ENCODE peak calls at places on chromosomes 13 and 19, in seven cellular contexts. One of them, this sample, is unnamed.

GRCh38 chr19:50669319-50670101 is 20.3 kb downstream of the C19orf81 start:
- DNase-seq in breast epithelium: no peak
- DNase-seq in sigmoid colon: no peak
- DNase-seq in vagina: no peak
- DNase-seq in suprapubic skin: no peak
- DNase-seq in upper lobe of left lung: no peak
- DNase-seq in endothelial cell of umbilical vein: peak; percentile 31
- DNase-seq in this sample: no peak

GRCh38 chr13:75308222-75308621 is 173.7 kb downstream of the TBC1D4 start:
- DNase-seq in upper lobe of left lung: no peak
- DNase-seq in vagina: no peak
- DNase-seq in suprapubic skin: no peak
- DNase-seq in sigmoid colon: no peak
- DNase-seq in endothelial cell of umbilical vein: no peak
- DNase-seq in breast epithelium: no peak
- DNase-seq in this sample: no peak

GRCh38 chr19:16340092-16340491 is 15.5 kb downstream of the KLF2 start:
- DNase-seq in vagina: no peak
- DNase-seq in endothelial cell of umbilical vein: no peak
- DNase-seq in upper lobe of left lung: no peak
- DNase-seq in sigmoid colon: no peak
- DNase-seq in suprapubic skin: no peak
- DNase-seq in breast epithelium: no peak
- DNase-seq in this sample: no peak

GRCh38 chr13:112907916-112908315 is 61.1 kb upstream of the MCF2L start:
- DNase-seq in upper lobe of left lung: no peak
- DNase-seq in vagina: no peak
- DNase-seq in endothelial cell of umbilical vein: no peak
- DNase-seq in breast epithelium: peak; percentile 42
- DNase-seq in sigmoid colon: peak; percentile 34
- DNase-seq in suprapubic skin: peak; percentile 60
- DNase-seq in this sample: no peak

GRCh38 chr19:38134538-38135149 is 89.4 kb downstream of the DPF1 start:
- DNase-seq in endothelial cell of umbilical vein: peak; percentile 28
- DNase-seq in vagina: no peak
- DNase-seq in sigmoid colon: no peak
- DNase-seq in suprapubic skin: no peak
- DNase-seq in upper lobe of left lung: no peak
- DNase-seq in breast epithelium: no peak
- DNase-seq in this sample: no peak

GRCh38 chr13:110326263-110326904 is 19.3 kb downstream of the COL4A2 start:
- DNase-seq in endothelial cell of umbilical vein: no peak
- DNase-seq in sigmoid colon: no peak
- DNase-seq in suprapubic skin: no peak
- DNase-seq in vagina: no peak
- DNase-seq in upper lobe of left lung: no peak
- DNase-seq in breast epithelium: no peak
- DNase-seq in this sample: no peak

GRCh38 chr19:36009633-36010379 is 1.2 kb upstream of the SYNE4 start:
- DNase-seq in suprapubic skin: no peak
- DNase-seq in sigmoid colon: no peak
- DNase-seq in vagina: no peak
- DNase-seq in endothelial cell of umbilical vein: no peak
- DNase-seq in breast epithelium: no peak
- DNase-seq in upper lobe of left lung: peak; percentile 61
- DNase-seq in this sample: no peak

GRCh38 chr13:29937836-29938235 is 87.4 kb upstream of the UBL3 start:
- DNase-seq in endothelial cell of umbilical vein: no peak
- DNase-seq in sigmoid colon: no peak
- DNase-seq in breast epithelium: no peak
- DNase-seq in upper lobe of left lung: no peak
- DNase-seq in suprapubic skin: no peak
- DNase-seq in vagina: no peak
- DNase-seq in this sample: no peak

GRCh38 chr13:99812611-99813010 is 159.0 kb downstream of the ZIC5 start:
- DNase-seq in endothelial cell of umbilical vein: no peak
- DNase-seq in breast epithelium: no peak
- DNase-seq in suprapubic skin: no peak
- DNase-seq in vagina: no peak
- DNase-seq in sigmoid colon: no peak
- DNase-seq in upper lobe of left lung: no peak
- DNase-seq in this sample: no peak

GRCh38 chr13:99005609-99006008 is 27.7 kb upstream of the DOCK9 start:
- DNase-seq in vagina: no peak
- DNase-seq in upper lobe of left lung: no peak
- DNase-seq in breast epithelium: no peak
- DNase-seq in endothelial cell of umbilical vein: no peak
- DNase-seq in suprapubic skin: no peak
- DNase-seq in sigmoid colon: no peak
- DNase-seq in this sample: no peak

GRCh38 chr13:110308377-110309158 is 1.5 kb downstream of the COL4A2 start:
- DNase-seq in vagina: no peak
- DNase-seq in endothelial cell of umbilical vein: peak; percentile 62
- DNase-seq in sigmoid colon: peak; percentile 85
- DNase-seq in upper lobe of left lung: no peak
- DNase-seq in suprapubic skin: peak; percentile 72
- DNase-seq in breast epithelium: no peak
- DNase-seq in this sample: no peak

GRCh38 chr19:28556371-28556770 is 656.6 kb downstream of the UQCRFS1 start:
- DNase-seq in vagina: peak; percentile 67
- DNase-seq in sigmoid colon: no peak
- DNase-seq in suprapubic skin: no peak
- DNase-seq in upper lobe of left lung: no peak
- DNase-seq in endothelial cell of umbilical vein: no peak
- DNase-seq in breast epithelium: no peak
- DNase-seq in this sample: no peak
- TF ChIP-seq POLR2A in vagina: no peak
- TF ChIP-seq POLR2A in sigmoid colon: no peak
- TF ChIP-seq POLR2A in suprapubic skin: no peak
- TF ChIP-seq POLR2A in upper lobe of left lung: no peak
- TF ChIP-seq POLR2A in endothelial cell of umbilical vein: no peak
- TF ChIP-seq POLR2A in breast epithelium: no peak
- TF ChIP-seq POLR2A in this sample: no peak

DNA sequence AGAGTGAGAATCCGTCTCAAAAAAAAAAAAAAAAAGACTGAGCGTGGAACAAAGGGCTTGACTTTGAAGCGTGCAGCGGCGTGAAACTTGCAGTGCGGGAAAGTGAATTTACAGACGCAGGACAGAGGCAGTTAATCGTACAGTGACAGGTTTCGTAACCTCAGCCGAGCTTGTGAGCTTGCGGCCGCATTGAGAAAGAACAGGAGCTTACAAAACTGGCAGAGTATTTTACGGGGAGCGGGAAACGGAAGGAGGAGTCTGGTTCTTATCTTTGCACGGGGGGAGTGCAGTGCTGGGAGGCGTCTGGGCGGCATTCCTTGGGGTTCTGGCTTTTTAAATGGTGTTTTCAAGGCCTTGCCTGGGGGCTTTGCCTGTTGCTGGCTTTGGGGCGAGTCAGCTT is 6.0 kb upstream of the BSG start:
- DNase-seq in endothelial cell of umbilical vein: no peak
- DNase-seq in upper lobe of left lung: no peak
- DNase-seq in suprapubic skin: no peak
- DNase-seq in breast epithelium: no peak
- DNase-seq in sigmoid colon: peak; percentile 96
- DNase-seq in vagina: peak; percentile 93
- DNase-seq in this sample: no peak
- TF ChIP-seq POLR2AphosphoS5 in endothelial cell of umbilical vein: no peak
- TF ChIP-seq POLR2AphosphoS5 in upper lobe of left lung: peak; percentile 62
- TF ChIP-seq POLR2AphosphoS5 in suprapubic skin: no peak
- TF ChIP-seq POLR2AphosphoS5 in breast epithelium: peak; percentile 38
- TF ChIP-seq POLR2AphosphoS5 in sigmoid colon: peak; percentile 99
- TF ChIP-seq POLR2AphosphoS5 in vagina: peak; percentile 64
- TF ChIP-seq POLR2AphosphoS5 in this sample: no peak

GRCh38 chr13:81773263-81773662 is 1432.3 kb upstream of the SPRY2 start:
- DNase-seq in suprapubic skin: no peak
- DNase-seq in vagina: no peak
- DNase-seq in breast epithelium: no peak
- DNase-seq in endothelial cell of umbilical vein: no peak
- DNase-seq in sigmoid colon: no peak
- DNase-seq in upper lobe of left lung: no peak
- DNase-seq in this sample: no peak

GRCh38 chr13:81770868-81771505 is 1430.1 kb upstream of the SPRY2 start:
- DNase-seq in sigmoid colon: no peak
- DNase-seq in upper lobe of left lung: no peak
- DNase-seq in breast epithelium: no peak
- DNase-seq in suprapubic skin: no peak
- DNase-seq in endothelial cell of umbilical vein: no peak
- DNase-seq in vagina: no peak
- DNase-seq in this sample: no peak

GRCh38 chr13:81771948-81772347 is 1431.0 kb upstream of the SPRY2 start:
- DNase-seq in sigmoid colon: no peak
- DNase-seq in breast epithelium: no peak
- DNase-seq in suprapubic skin: no peak
- DNase-seq in endothelial cell of umbilical vein: no peak
- DNase-seq in vagina: no peak
- DNase-seq in upper lobe of left lung: no peak
- DNase-seq in this sample: no peak
- TF ChIP-seq POLR2A in sigmoid colon: no peak
- TF ChIP-seq POLR2A in breast epithelium: no peak
- TF ChIP-seq POLR2A in suprapubic skin: no peak
- TF ChIP-seq POLR2A in endothelial cell of umbilical vein: no peak
- TF ChIP-seq POLR2A in vagina: no peak
- TF ChIP-seq POLR2A in upper lobe of left lung: no peak
- TF ChIP-seq POLR2A in this sample: no peak

GRCh38 chr13:31009166-31009565 is 76.7 kb downstream of the TEX26 start:
- DNase-seq in sigmoid colon: no peak
- DNase-seq in breast epithelium: no peak
- DNase-seq in upper lobe of left lung: no peak
- DNase-seq in suprapubic skin: no peak
- DNase-seq in vagina: no peak
- DNase-seq in endothelial cell of umbilical vein: no peak
- DNase-seq in this sample: no peak

GRCh38 chr13:31014461-31014860 is 82.0 kb downstream of the TEX26 start:
- DNase-seq in suprapubic skin: no peak
- DNase-seq in upper lobe of left lung: no peak
- DNase-seq in breast epithelium: no peak
- DNase-seq in vagina: no peak
- DNase-seq in sigmoid colon: no peak
- DNase-seq in endothelial cell of umbilical vein: no peak
- DNase-seq in this sample: no peak

GRCh38 chr13:31012285-31013024 is 80.0 kb downstream of the TEX26 start:
- DNase-seq in sigmoid colon: no peak
- DNase-seq in suprapubic skin: no peak
- DNase-seq in breast epithelium: no peak
- DNase-seq in vagina: no peak
- DNase-seq in upper lobe of left lung: no peak
- DNase-seq in endothelial cell of umbilical vein: peak; percentile 31
- DNase-seq in this sample: peak; percentile 26

GRCh38 chr13:31008400-31009115 is 76.1 kb downstream of the TEX26 start:
- DNase-seq in suprapubic skin: no peak
- DNase-seq in vagina: no peak
- DNase-seq in breast epithelium: no peak
- DNase-seq in sigmoid colon: no peak
- DNase-seq in upper lobe of left lung: no peak
- DNase-seq in endothelial cell of umbilical vein: no peak
- DNase-seq in this sample: no peak

DNA sequence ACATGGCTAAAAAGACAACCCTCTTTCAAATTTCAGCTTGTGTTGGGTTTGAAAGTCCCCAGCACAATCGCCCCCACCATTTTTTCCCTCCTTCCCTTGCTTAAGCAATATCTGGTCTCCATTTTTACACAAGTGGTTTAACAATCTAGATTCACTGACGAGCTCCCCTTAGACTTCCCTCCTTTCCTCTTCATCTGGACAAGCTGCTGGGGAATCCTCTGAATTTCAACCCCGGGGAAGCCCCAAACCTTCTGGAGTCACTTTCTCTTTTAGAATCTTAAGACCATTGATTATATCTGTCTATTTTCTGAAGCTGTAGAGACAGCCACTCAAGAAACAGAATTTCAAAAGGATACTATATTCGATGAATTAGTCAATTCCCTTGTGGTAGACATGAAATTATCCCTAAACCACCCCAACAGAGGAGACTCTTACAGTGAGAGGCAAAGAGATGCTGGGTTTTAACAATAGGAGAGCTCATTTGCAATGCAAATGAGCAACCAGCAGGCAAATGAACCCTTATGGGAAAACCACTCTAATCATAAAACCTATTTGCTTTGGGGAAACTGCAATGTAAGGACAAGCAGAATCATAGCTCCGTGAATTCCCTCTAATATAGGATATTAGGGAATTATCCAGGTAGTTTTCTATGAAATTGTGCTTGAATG is 78.9 kb downstream of the TEX26 start:
- DNase-seq in sigmoid colon: no peak
- DNase-seq in endothelial cell of umbilical vein: no peak
- DNase-seq in upper lobe of left lung: no peak
- DNase-seq in vagina: no peak
- DNase-seq in suprapubic skin: no peak
- DNase-seq in breast epithelium: no peak
- DNase-seq in this sample: no peak
- TF ChIP-seq POLR2AphosphoS5 in sigmoid colon: no peak
- TF ChIP-seq POLR2AphosphoS5 in endothelial cell of umbilical vein: no peak
- TF ChIP-seq POLR2AphosphoS5 in upper lobe of left lung: no peak
- TF ChIP-seq POLR2AphosphoS5 in vagina: no peak
- TF ChIP-seq POLR2AphosphoS5 in suprapubic skin: no peak
- TF ChIP-seq POLR2AphosphoS5 in breast epithelium: no peak
- TF ChIP-seq POLR2AphosphoS5 in this sample: no peak

This sample was measured in GM12891.